ENCODE peak calls at places on chromosomes 12 and 14, in eight cellular contexts. One of them, this sample, is unnamed.

GRCh38 chr14:69346710-69347109 is 51.4 kb downstream of the ERH start:
- DNase-seq in tibial nerve: no peak
- DNase-seq in Panc1: no peak
- DNase-seq in progenitor cell of endocrine pancreas: peak; percentile 47
- DNase-seq in kidney epithelial cell: no peak
- DNase-seq in heart right ventricle: peak; percentile 57
- DNase-seq in thoracic aorta: no peak
- DNase-seq in tibial artery: no peak
- DNase-seq in this sample: peak; percentile 57

GRCh38 chr12:27177716-27178115 is 66.4 kb upstream of the STK38L start:
- DNase-seq in tibial nerve: no peak
- DNase-seq in Panc1: no peak
- DNase-seq in progenitor cell of endocrine pancreas: no peak
- DNase-seq in kidney epithelial cell: peak; percentile 54
- DNase-seq in heart right ventricle: no peak
- DNase-seq in thoracic aorta: no peak
- DNase-seq in tibial artery: no peak
- DNase-seq in this sample: no peak

GRCh38 chr14:21807975-21808374 is 134.4 kb upstream of the OR4E1 start:
- DNase-seq in tibial nerve: no peak
- DNase-seq in Panc1: no peak
- DNase-seq in progenitor cell of endocrine pancreas: no peak
- DNase-seq in kidney epithelial cell: no peak
- DNase-seq in heart right ventricle: no peak
- DNase-seq in thoracic aorta: no peak
- DNase-seq in tibial artery: no peak
- DNase-seq in this sample: no peak

GRCh38 chr12:123522164-123522563 is 11.4 kb downstream of the RILPL1 start:
- DNase-seq in tibial nerve: no peak
- DNase-seq in Panc1: no peak
- DNase-seq in progenitor cell of endocrine pancreas: no peak
- DNase-seq in kidney epithelial cell: no peak
- DNase-seq in heart right ventricle: peak; percentile 44
- DNase-seq in thoracic aorta: no peak
- DNase-seq in tibial artery: no peak
- DNase-seq in this sample: no peak

GRCh38 chr14:26113930-26114329 is 483.9 kb downstream of the NOVA1 start:
- DNase-seq in tibial nerve: no peak
- DNase-seq in Panc1: no peak
- DNase-seq in progenitor cell of endocrine pancreas: no peak
- DNase-seq in kidney epithelial cell: no peak
- DNase-seq in heart right ventricle: no peak
- DNase-seq in thoracic aorta: no peak
- DNase-seq in tibial artery: no peak
- DNase-seq in this sample: no peak

GRCh38 chr12:62693291-62694040 is 226.8 kb downstream of the MON2 start:
- DNase-seq in tibial nerve: no peak
- DNase-seq in Panc1: no peak
- DNase-seq in progenitor cell of endocrine pancreas: no peak
- DNase-seq in kidney epithelial cell: no peak
- DNase-seq in heart right ventricle: no peak
- DNase-seq in thoracic aorta: no peak
- DNase-seq in tibial artery: no peak
- DNase-seq in this sample: no peak

GRCh38 chr12:131818821-131819585 is 9.2 kb upstream of the MMP17 start:
- DNase-seq in tibial nerve: peak; percentile 71
- DNase-seq in Panc1: no peak
- DNase-seq in progenitor cell of endocrine pancreas: no peak
- DNase-seq in kidney epithelial cell: no peak
- DNase-seq in heart right ventricle: no peak
- DNase-seq in thoracic aorta: no peak
- DNase-seq in tibial artery: no peak
- DNase-seq in this sample: no peak

GRCh38 chr12:51090705-51091229 is 7.4 kb upstream of the CSRNP2 start:
- DNase-seq in tibial nerve: no peak
- DNase-seq in Panc1: no peak
- DNase-seq in progenitor cell of endocrine pancreas: no peak
- DNase-seq in kidney epithelial cell: no peak
- DNase-seq in heart right ventricle: no peak
- DNase-seq in thoracic aorta: no peak
- DNase-seq in tibial artery: no peak
- DNase-seq in this sample: no peak

GRCh38 chr14:94918896-94919295 is 149.0 kb upstream of the GSC start:
- DNase-seq in tibial nerve: no peak
- DNase-seq in Panc1: no peak
- DNase-seq in progenitor cell of endocrine pancreas: no peak
- DNase-seq in kidney epithelial cell: no peak
- DNase-seq in heart right ventricle: no peak
- DNase-seq in thoracic aorta: no peak
- DNase-seq in tibial artery: no peak
- DNase-seq in this sample: no peak

GRCh38 chr12:126668961-126669360 is 1598.0 kb upstream of the TMEM132C start:
- DNase-seq in tibial nerve: no peak
- DNase-seq in Panc1: no peak
- DNase-seq in progenitor cell of endocrine pancreas: no peak
- DNase-seq in kidney epithelial cell: no peak
- DNase-seq in heart right ventricle: no peak
- DNase-seq in thoracic aorta: no peak
- DNase-seq in tibial artery: no peak
- DNase-seq in this sample: no peak

GRCh38 chr12:67352682-67353081 is 83.5 kb downstream of the CAND1 start:
- DNase-seq in tibial nerve: no peak
- DNase-seq in Panc1: no peak
- DNase-seq in progenitor cell of endocrine pancreas: no peak
- DNase-seq in kidney epithelial cell: no peak
- DNase-seq in heart right ventricle: no peak
- DNase-seq in thoracic aorta: no peak
- DNase-seq in tibial artery: no peak
- DNase-seq in this sample: no peak

GRCh38 chr14:30710870-30711269 is 88.8 kb downstream of the SCFD1 start:
- DNase-seq in tibial nerve: no peak
- DNase-seq in Panc1: no peak
- DNase-seq in progenitor cell of endocrine pancreas: no peak
- DNase-seq in kidney epithelial cell: no peak
- DNase-seq in heart right ventricle: no peak
- DNase-seq in thoracic aorta: no peak
- DNase-seq in tibial artery: no peak
- DNase-seq in this sample: no peak

GRCh38 chr12:68234140-68234539 is 8.5 kb upstream of the IL26 start:
- DNase-seq in tibial nerve: no peak
- DNase-seq in Panc1: no peak
- DNase-seq in progenitor cell of endocrine pancreas: no peak
- DNase-seq in kidney epithelial cell: no peak
- DNase-seq in heart right ventricle: no peak
- DNase-seq in thoracic aorta: no peak
- DNase-seq in tibial artery: no peak
- DNase-seq in this sample: no peak

GRCh38 chr14:61567838-61568571 is 127.3 kb upstream of the HIF1A start:
- DNase-seq in tibial nerve: no peak
- DNase-seq in Panc1: no peak
- DNase-seq in progenitor cell of endocrine pancreas: no peak
- DNase-seq in kidney epithelial cell: no peak
- DNase-seq in heart right ventricle: peak; percentile 33
- DNase-seq in thoracic aorta: no peak
- DNase-seq in tibial artery: peak; percentile 77
- DNase-seq in this sample: no peak

GRCh38 chr14:61569783-61570182 is 125.5 kb upstream of the HIF1A start:
- DNase-seq in tibial nerve: peak; percentile 47
- DNase-seq in Panc1: no peak
- DNase-seq in progenitor cell of endocrine pancreas: no peak
- DNase-seq in kidney epithelial cell: peak; percentile 91
- DNase-seq in heart right ventricle: peak; percentile 49
- DNase-seq in thoracic aorta: no peak
- DNase-seq in tibial artery: peak; percentile 85
- DNase-seq in this sample: no peak

GRCh38 chr14:61569308-61569707 is 126.0 kb upstream of the HIF1A start:
- DNase-seq in tibial nerve: no peak
- DNase-seq in Panc1: no peak
- DNase-seq in progenitor cell of endocrine pancreas: no peak
- DNase-seq in kidney epithelial cell: no peak
- DNase-seq in heart right ventricle: no peak
- DNase-seq in thoracic aorta: no peak
- DNase-seq in tibial artery: no peak
- DNase-seq in this sample: no peak

GRCh38 chr14:61570188-61570960 is 124.9 kb upstream of the HIF1A start:
- DNase-seq in tibial nerve: no peak
- DNase-seq in Panc1: no peak
- DNase-seq in progenitor cell of endocrine pancreas: no peak
- DNase-seq in kidney epithelial cell: no peak
- DNase-seq in heart right ventricle: no peak
- DNase-seq in thoracic aorta: no peak
- DNase-seq in tibial artery: peak; percentile 62
- DNase-seq in this sample: no peak

DNA sequence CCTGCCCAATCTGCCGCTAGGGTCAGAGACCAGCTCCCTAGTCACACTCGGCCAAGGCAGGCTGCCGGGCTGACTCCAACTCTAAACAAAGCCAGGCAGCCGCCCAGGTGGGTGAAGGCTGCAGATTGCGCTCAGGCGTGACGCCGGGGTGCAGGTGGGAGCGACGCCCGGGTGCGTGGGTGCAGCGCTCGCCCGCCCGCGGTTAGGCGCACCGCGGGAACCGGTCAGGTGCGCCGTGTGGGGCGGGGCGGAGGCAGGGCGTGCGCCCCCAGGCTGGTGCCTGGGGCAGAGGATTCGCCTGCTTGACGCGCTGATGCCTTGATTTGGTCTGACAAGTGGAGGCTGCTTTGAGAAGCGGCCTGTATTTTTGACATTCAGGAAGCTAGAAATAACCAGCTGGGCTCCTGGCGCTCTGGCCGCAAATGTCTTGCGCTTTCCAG is 126.7 kb upstream of the HIF1A start:
- DNase-seq in tibial nerve: no peak
- DNase-seq in Panc1: no peak
- DNase-seq in progenitor cell of endocrine pancreas: peak; percentile 22
- DNase-seq in kidney epithelial cell: no peak
- DNase-seq in heart right ventricle: peak; percentile 37
- DNase-seq in thoracic aorta: no peak
- DNase-seq in tibial artery: no peak
- DNase-seq in this sample: no peak
- TF ChIP-seq CTCF in tibial nerve: no peak
- TF ChIP-seq CTCF in Panc1: no peak
- TF ChIP-seq CTCF in progenitor cell of endocrine pancreas: peak; percentile 33
- TF ChIP-seq CTCF in kidney epithelial cell: no peak
- TF ChIP-seq CTCF in heart right ventricle: peak; percentile 16
- TF ChIP-seq CTCF in thoracic aorta: peak; percentile 17
- TF ChIP-seq CTCF in tibial artery: peak; percentile 10
- TF ChIP-seq CTCF in this sample: no peak

GRCh38 chr14:34684578-34684977 is 29.8 kb downstream of the CFL2 start:
- DNase-seq in tibial nerve: no peak
- DNase-seq in Panc1: no peak
- DNase-seq in progenitor cell of endocrine pancreas: no peak
- DNase-seq in kidney epithelial cell: no peak
- DNase-seq in heart right ventricle: no peak
- DNase-seq in thoracic aorta: no peak
- DNase-seq in tibial artery: no peak
- DNase-seq in this sample: no peak
- TF ChIP-seq CTCF in tibial nerve: no peak
- TF ChIP-seq CTCF in Panc1: no peak
- TF ChIP-seq CTCF in progenitor cell of endocrine pancreas: no peak
- TF ChIP-seq CTCF in kidney epithelial cell: no peak
- TF ChIP-seq CTCF in heart right ventricle: no peak
- TF ChIP-seq CTCF in thoracic aorta: no peak
- TF ChIP-seq CTCF in tibial artery: no peak
- TF ChIP-seq CTCF in this sample: no peak

DNA sequence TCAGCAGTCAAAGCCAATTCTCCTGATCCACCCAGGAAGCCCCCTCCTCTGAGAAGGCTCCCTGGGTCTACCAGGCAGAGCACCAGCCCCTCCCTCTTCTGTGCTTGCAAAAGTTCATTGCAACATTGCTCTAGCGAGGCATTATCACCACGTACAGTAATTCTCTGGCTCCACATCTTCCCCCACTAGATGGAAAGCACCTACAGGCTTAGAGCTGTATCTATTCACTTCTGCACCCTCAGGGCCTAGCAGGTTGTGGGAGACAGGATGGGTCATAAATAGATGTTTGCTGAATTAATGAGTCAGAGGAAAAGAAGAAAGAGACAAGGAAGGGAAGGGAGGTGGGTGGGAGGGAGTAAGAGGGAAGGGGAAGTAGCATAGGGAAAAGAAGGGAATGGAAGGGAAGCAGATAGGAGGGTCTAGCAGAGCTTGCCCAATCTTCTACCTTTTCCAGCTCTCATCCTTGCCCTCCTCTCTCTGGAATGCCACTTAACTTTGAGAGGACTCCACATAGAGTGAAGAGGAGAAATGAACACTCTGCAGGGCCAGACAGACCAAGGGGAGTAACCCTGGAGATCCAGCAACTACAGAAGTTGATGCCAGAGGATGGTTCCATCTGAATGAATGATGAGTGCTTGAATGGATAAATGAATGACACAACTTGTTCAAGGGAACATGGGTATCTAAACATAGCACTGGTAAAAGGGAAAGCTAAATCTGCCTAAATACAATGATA is 42.0 kb upstream of the NT5DC3 start:
- DNase-seq in tibial nerve: no peak
- DNase-seq in Panc1: no peak
- DNase-seq in progenitor cell of endocrine pancreas: no peak
- DNase-seq in kidney epithelial cell: no peak
- DNase-seq in heart right ventricle: no peak
- DNase-seq in thoracic aorta: no peak
- DNase-seq in tibial artery: no peak
- DNase-seq in this sample: no peak
- TF ChIP-seq CTCF in tibial nerve: no peak
- TF ChIP-seq CTCF in Panc1: no peak
- TF ChIP-seq CTCF in progenitor cell of endocrine pancreas: no peak
- TF ChIP-seq CTCF in kidney epithelial cell: no peak
- TF ChIP-seq CTCF in heart right ventricle: no peak
- TF ChIP-seq CTCF in thoracic aorta: no peak
- TF ChIP-seq CTCF in tibial artery: no peak
- TF ChIP-seq CTCF in this sample: no peak

DNA sequence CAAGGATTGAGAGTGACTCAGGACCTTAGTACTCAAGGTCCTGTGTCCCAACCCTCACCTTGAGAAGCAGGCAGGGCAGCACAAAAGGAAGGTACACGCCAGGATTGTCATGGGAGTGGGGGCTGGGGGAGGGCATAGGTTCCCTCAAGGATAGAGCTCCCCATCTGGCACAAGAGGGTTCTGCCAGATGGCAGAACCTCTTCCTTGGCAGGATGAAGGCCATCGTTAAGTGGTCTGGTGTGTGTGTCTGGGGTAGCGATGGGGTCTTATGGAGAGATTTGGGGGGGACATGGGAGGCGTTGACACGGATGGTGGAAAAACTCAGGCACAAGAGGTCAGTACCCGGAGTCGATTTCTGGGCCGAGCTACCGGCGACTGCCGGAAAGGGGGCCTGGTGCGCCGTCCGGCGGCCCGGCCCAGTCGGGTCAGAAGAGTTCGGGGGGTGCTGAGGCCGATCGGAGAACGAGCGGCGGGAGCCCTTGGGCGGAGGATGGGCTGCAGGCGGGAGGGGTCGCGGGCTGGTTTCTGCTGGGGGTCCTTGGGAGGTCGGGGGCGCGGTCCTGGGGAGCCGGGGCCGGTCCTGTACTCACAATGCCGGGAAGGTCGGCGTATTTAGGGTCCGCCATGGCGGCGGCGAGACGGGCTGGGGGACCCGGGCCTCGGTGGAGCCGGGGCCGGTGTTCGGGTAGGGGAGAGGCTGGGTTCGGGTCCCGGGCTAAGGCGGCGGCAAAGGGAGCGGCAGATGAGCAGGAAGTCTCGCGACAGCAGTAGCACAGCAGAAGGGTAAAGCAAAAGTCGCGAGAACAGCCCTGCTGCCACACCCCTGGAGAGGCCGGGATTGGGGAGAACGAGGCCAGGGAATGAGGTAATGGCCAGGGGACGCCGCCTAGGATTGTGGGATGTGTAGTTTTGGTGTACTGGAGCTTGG is at the start of gene DCTN2:
- DNase-seq in tibial nerve: peak; percentile 96
- DNase-seq in Panc1: peak; percentile 93
- DNase-seq in progenitor cell of endocrine pancreas: peak; percentile 88
- DNase-seq in kidney epithelial cell: peak; percentile 85
- DNase-seq in heart right ventricle: peak; percentile 93
- DNase-seq in thoracic aorta: peak; percentile 94
- DNase-seq in tibial artery: peak; percentile 98
- DNase-seq in this sample: peak; percentile 92
- TF ChIP-seq CTCF in tibial nerve: peak; percentile 6
- TF ChIP-seq CTCF in Panc1: no peak
- TF ChIP-seq CTCF in progenitor cell of endocrine pancreas: peak; percentile 6
- TF ChIP-seq CTCF in kidney epithelial cell: peak; percentile 30
- TF ChIP-seq CTCF in heart right ventricle: peak; percentile 6
- TF ChIP-seq CTCF in thoracic aorta: no peak
- TF ChIP-seq CTCF in tibial artery: no peak
- TF ChIP-seq CTCF in this sample: no peak

This sample was measured in mesothelial cell of epicardium.